ENCODE peak calls at places on chromosomes 11 and 22, in seven cellular contexts. V is activated CD4-positive, alpha-beta T cell treated with anti-CD3 and anti-CD28 coated beads, Interleukin-2, amount 10 ng/mL, durations not matched to agents 7 days and 5 days; J is substantia nigra; C is right lobe of liver; E is A549; T is fibroblast of lung; R is lower leg skin. X is an unnamed sample.

GRCh38 chr11:123457187-123457770 is 27.2 kb downstream of the GRAMD1B start:
- DNase-seq in T (peak), E (no peak), J (no peak), R (no peak), C (no peak), V (peak), X (peak)

GRCh38 chr22:49983148-49984042 is 22.8 kb downstream of the PIM3 start:
- DNase-seq in C (peak), J (no peak), R (peak), T (no peak), E (no peak), V (no peak), X (no peak)

GRCh38 chr11:121237686-121238658 is 54.6 kb upstream of the SC5D start:
- DNase-seq in R (no peak), J (no peak), V (no peak), T (peak), C (no peak), E (no peak), X (no peak)

GRCh38 chr11:118930152-118930712 is 4.5 kb upstream of the BCL9L start:
- DNase-seq in C (peak), T (peak), R (peak), E (peak), V (peak), J (no peak), X (peak)

GRCh38 chr22:38827510-38827909 is 16.3 kb downstream of the NPTXR start:
- DNase-seq in T (no peak), J (no peak), V (no peak), C (no peak), E (no peak), R (no peak), X (no peak)

GRCh38 chr11:71294846-71295600 is 42.6 kb upstream of the SHANK2 start:
- DNase-seq in E (no peak), T (no peak), C (no peak), J (no peak), R (peak), V (no peak), X (no peak)

GRCh38 chr11:67347964-67348749 is 5.2 kb downstream of the POLD4 start:
- DNase-seq in V (no peak), C (no peak), J (no peak), R (no peak), E (peak), T (peak), X (no peak)

GRCh38 chr22:42289671-42290269 is 19.3 kb upstream of the TCF20 start:
- DNase-seq in V (no peak), R (no peak), T (peak), E (no peak), J (no peak), C (no peak), X (no peak)

GRCh38 chr22:48593551-48593950 is 1234.1 kb downstream of the BRD1 start:
- DNase-seq in J (no peak), T (no peak), C (no peak), V (no peak), E (no peak), R (no peak), X (no peak)

GRCh38 chr11:118646393-118646792 is 33.1 kb downstream of the TREH start:
- DNase-seq in V (no peak), R (no peak), E (no peak), C (no peak), J (no peak), T (no peak), X (no peak)